ENCODE peak calls at places on chromosomes 4 and X, in five cellular contexts. S is spleen; J is GM23338; K is cardiac muscle cell; T is CD8-positive, alpha-beta memory T cell. H is an unnamed sample.

GRCh38 chrX:30577362-30577961 is at the start of gene TASL:
- DNase-seq in J (no peak), T (no peak), K (no peak), S (no peak), H (peak)

GRCh38 chr4:83320548-83320947 is 14.1 kb downstream of the HPSE start:
- DNase-seq in J (no peak), S (peak), K (peak), T (no peak), H (no peak)

GRCh38 chr4:3434891-3435683 is 6.7 kb upstream of the HGFAC start:
- DNase-seq in S (no peak), J (peak), K (no peak), T (no peak), H (no peak)

GRCh38 chrX:41559662-41560061 is 112.5 kb downstream of the NYX start:
- DNase-seq in J (no peak), K (peak), S (no peak), T (no peak), H (no peak)

GRCh38 chrX:126064901-126065541 is 101.1 kb downstream of the DCAF12L2 start:
- DNase-seq in S (peak), K (no peak), T (no peak), J (no peak), H (no peak)

GRCh38 chrX:118726887-118727685 is at the start of gene IL13RA1:
- DNase-seq in S (peak), T (no peak), J (peak), K (peak), H (no peak)

GRCh38 chr4:157195374-157195773 is 25.2 kb upstream of the GRIA2 start:
- DNase-seq in J (no peak), S (no peak), T (no peak), K (no peak), H (no peak)

GRCh38 chr4:173167793-173168395 is 717 bp upstream of the GALNT7 start:
- DNase-seq in K (peak), J (peak), S (peak), T (peak), H (no peak)

GRCh38 chr4:172147702-172148101 is 334.5 kb downstream of the GALNTL6 start:
- DNase-seq in T (no peak), K (no peak), J (peak), S (no peak), H (no peak)

GRCh38 chr4:154368060-154368459 is 123.5 kb downstream of the DCHS2 start:
- DNase-seq in T (no peak), K (no peak), J (no peak), S (no peak), H (no peak)

GRCh38 chr4:121339824-121340223 is 41.0 kb downstream of the QRFPR start:
- DNase-seq in J (no peak), T (no peak), S (no peak), K (no peak), H (no peak)

GRCh38 chr4:98626350-98626749 is 32.1 kb downstream of the TSPAN5 start:
- DNase-seq in S (no peak), J (no peak), K (peak), T (no peak), H (no peak)

GRCh38 chr4:186845137-186845842 is 121.6 kb upstream of the FAT1 start:
- DNase-seq in T (no peak), J (no peak), S (no peak), K (peak), H (no peak)

GRCh38 chrX:101037231-101037630 is 14.7 kb downstream of the TRMT2B start:
- DNase-seq in J (no peak), T (no peak), S (no peak), K (no peak), H (no peak)

GRCh38 chr4:72919937-72920336 is 149.6 kb downstream of the COX18 start:
- DNase-seq in J (no peak), K (peak), T (no peak), S (no peak), H (no peak)

GRCh38 chr4:48235050-48235449 is 34.6 kb downstream of the TEC start:
- DNase-seq in T (no peak), K (no peak), S (no peak), J (no peak), H (no peak)

GRCh38 chr4:77861500-77861899 is 1.1 kb upstream of the MRPL1 start:
- DNase-seq in J (peak), S (no peak), K (no peak), T (no peak), H (no peak)

GRCh38 chr4:151459380-151459779 is 50.4 kb downstream of the FHIP1A start:
- DNase-seq in S (no peak), K (no peak), J (no peak), T (no peak), H (no peak)

GRCh38 chrX:34294665-34295064 is 162.6 kb upstream of the FAM47A start:
- DNase-seq in K (no peak), J (no peak), T (no peak), S (no peak), H (no peak)

GRCh38 chr4:150046728-150047217 is 31.5 kb upstream of the DCLK2 start:
- DNase-seq in K (no peak), T (no peak), S (no peak), J (no peak), H (no peak)

GRCh38 chr4:2253160-2254084 is 8.5 kb downstream of the MXD4 start:
- DNase-seq in J (no peak), S (peak), T (peak), K (no peak), H (no peak)

GRCh38 chr4:2256781-2257191 is 5.1 kb downstream of the MXD4 start:
- DNase-seq in K (peak), S (peak), T (no peak), J (no peak), H (no peak)

GRCh38 chr4:2256156-2256731 is 5.7 kb downstream of the MXD4 start:
- DNase-seq in J (no peak), T (no peak), S (peak), K (no peak), H (no peak)

GRCh38 chr4:2255501-2256155 is 6.3 kb downstream of the MXD4 start:
- DNase-seq in S (peak), T (peak), K (peak), J (peak), H (no peak)

GRCh38 chr4:2254665-2255500 is 7.0 kb downstream of the MXD4 start:
- DNase-seq in J (no peak), S (peak), K (no peak), T (peak), H (peak)
- H3K4me3 ChIP-seq in J (no peak), S (peak), K (no peak), T (no peak), H (no peak)

DNA sequence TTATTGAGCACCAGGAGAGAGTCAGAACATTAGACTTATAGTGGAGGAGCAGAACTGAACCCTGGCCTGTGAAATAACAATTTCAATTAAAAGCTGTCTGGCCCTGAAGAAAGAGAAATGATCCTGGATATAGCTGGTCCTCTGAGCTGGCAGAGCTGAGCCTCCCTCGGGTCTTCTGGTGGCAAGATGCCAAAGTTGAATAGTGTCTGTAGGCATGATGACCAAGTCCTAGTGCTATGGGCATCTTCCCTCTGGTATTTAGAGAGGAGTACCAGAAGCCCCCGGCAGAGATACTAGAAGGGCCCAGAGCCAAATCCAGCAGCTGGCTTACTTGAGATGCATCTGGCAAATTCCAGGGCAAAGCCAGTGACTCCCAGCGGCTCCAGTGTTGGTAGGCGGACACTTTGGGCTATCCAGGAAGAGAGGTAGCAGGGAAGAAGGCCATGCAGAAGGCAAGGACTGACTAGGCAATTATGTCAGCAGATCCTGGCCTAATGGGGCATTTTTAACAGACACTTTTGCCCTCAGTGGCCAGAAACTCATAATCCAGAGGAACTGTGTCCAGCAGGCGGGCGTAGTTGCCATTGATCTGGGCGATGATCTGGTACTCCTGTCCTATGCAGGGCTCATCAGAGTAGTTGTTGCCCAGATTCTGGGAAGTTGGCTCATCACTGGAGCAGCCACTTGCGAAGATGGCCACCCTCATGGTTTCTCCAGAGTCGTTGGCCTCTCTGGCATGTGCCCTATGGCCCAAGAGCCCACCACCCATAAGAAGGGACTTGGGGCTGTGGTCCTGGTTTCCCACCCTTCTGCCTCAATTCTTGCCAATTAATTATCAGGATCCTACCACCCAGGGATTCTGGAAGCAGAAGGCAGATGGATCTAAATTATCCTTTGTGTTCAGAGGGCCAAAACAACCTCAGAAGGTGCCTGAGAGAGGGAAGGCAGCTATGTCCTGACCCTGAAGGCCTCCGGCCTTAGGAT is 17.8 kb downstream of the VSIG4 start:
- DNase-seq in S (no peak), T (no peak), K (no peak), J (no peak), H (no peak)
- H3K27ac ChIP-seq in S (peak), T (no peak), K (no peak), J (no peak), H (no peak)

DNA sequence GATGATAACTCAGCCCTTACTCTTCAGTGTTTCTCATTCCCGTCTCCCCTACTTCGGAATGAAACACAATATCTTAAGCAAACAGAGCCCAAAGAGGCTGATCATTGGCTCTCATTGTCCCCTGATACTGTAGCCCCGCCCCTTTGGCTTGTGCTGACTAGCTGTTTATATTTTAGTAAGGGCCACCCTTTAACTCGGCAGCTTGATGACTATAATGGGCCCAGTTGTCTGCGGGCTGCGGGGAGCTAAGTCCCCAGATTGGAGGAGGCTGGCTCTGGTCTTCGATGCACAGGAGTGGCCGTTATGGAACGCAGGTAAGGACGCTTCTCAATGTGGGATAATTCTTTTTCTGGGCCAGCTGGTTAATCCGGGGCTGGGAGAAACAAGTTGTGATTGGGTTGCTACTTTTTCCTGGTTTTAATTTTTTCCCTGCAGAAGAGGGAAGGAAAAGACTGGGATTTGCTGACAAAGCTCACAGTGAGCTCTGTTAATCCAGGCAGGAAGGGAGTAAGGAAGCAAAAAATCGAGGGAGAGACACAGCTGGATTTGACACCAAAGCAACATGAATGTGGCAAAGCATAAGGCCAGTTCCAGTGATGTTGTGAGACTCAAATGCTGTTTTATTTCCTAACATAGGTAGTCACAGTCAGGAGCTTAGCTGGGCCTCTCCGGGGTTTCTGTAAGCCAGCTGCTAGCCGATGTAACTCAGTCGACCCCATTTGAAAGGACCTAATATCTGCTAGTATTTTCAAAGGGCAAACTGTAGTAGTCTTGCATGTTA is at the start of gene TRIM2:
- DNase-seq in J (peak), K (peak), T (no peak), S (no peak), H (no peak)
- H3K4me3 ChIP-seq in J (peak), K (peak), T (peak), S (peak), H (peak)

DNA sequence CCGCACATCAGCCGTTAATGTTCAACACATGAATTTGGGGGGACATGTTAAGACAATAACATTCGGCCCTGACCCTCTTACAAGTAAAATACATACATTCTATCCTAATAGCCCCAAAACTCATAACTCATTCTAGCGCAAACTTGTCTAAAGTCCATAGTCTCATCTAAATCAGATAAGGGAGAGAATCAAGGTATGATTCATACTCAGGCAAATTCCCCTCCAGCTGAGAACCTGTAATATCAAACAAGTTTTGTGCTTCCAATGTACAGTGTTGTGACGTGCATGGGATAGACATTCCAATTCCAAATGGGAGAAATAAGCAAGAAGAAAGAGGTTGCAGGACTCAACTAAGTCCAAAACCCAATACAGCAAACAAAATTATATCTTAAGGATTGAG is 69.0 kb downstream of the SERPINA7 start:
- DNase-seq in T (no peak), S (no peak), K (no peak), J (no peak), H (no peak)
- H3K27ac ChIP-seq in T (no peak), S (no peak), K (no peak), J (no peak), H (no peak)

GRCh38 chr4:86034616-86035015 is 325.2 kb downstream of the MAPK10 start:
- DNase-seq in J (no peak), K (peak), S (no peak), T (no peak), H (no peak)

GRCh38 chr4:86035688-86036087 is 324.2 kb downstream of the MAPK10 start:
- DNase-seq in T (no peak), S (no peak), K (no peak), J (no peak), H (no peak)

GRCh38 chr4:86031927-86032326 is 327.9 kb downstream of the MAPK10 start:
- DNase-seq in T (no peak), J (no peak), S (no peak), K (peak), H (no peak)

GRCh38 chr4:86032476-86033022 is 327.3 kb downstream of the MAPK10 start:
- DNase-seq in J (no peak), S (no peak), T (no peak), K (peak), H (no peak)

GRCh38 chr4:86033171-86033570 is 326.7 kb downstream of the MAPK10 start:
- DNase-seq in T (no peak), J (no peak), K (peak), S (no peak), H (no peak)
- H3K4me3 ChIP-seq in T (no peak), J (no peak), K (no peak), S (no peak), H (no peak)

DNA sequence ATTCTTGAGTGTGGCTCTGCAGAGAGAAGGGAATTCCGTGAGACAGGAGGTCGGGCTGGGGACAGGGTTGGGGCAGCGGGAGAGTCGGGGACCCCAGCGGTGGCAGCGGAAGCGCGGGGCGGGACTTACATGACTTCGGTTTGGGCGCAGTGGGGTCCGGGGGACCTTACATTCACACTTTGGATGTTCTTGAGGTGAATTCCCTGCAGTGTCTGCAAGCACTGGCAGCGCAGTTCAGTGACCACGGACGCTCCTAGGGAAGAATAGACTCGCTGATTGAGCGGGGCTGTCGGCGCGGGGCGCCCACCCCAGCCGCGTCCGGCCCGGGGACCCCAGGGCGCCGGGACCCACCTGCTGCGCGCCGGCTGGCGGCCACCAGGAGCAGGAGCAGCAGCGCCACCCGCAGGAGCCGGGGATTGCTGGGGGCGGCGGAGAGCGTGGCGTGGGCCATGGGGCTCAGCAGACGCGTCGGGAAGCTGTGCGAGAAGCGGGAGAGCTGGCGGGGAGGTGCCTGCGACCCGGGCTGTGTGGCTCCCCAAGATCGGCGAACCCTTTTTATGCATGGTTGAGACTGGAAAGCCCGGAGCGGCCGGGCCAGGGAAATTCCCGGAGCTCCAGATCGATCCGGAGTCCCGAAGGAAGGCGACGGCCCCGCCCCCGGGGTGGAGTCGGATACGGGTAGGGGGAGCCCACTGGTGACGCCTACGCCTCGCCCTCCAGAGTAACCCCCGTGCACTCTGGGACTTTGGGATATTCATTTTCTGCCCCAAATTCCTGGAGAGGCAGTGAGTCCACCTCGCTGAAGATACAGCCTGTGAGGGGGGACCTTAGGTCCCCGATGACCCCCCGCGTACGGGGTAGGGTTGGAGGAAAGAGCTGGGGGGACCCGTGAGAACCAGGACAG is at the start of gene CXCL3:
- DNase-seq in J (peak), T (no peak), K (peak), S (peak), H (no peak)
- H3K27ac ChIP-seq in J (no peak), T (peak), K (no peak), S (peak), H (no peak)

GRCh38 chr4:5569451-5569850 is 138.9 kb downstream of the EVC2 start:
- DNase-seq in J (no peak), T (no peak), K (no peak), S (no peak), H (no peak)

GRCh38 chr4:5568336-5568735 is 140.0 kb downstream of the EVC2 start:
- DNase-seq in S (no peak), J (no peak), T (no peak), K (no peak), H (no peak)

GRCh38 chr4:5568931-5569330 is 139.4 kb downstream of the EVC2 start:
- DNase-seq in T (no peak), J (no peak), K (no peak), S (no peak), H (no peak)

GRCh38 chr4:5566526-5566925 is 141.8 kb downstream of the EVC2 start:
- DNase-seq in J (no peak), K (no peak), S (no peak), T (no peak), H (no peak)

GRCh38 chr4:5566991-5567390 is 141.4 kb downstream of the EVC2 start:
- DNase-seq in J (no peak), S (no peak), T (no peak), K (no peak), H (no peak)
- H3K4me3 ChIP-seq in J (no peak), S (no peak), T (no peak), K (no peak), H (no peak)

GRCh38 chr4:15702941-15703403 is at the start of gene BST1:
- DNase-seq in K (peak), S (peak), T (peak), J (peak), H (peak)
- H3K27ac ChIP-seq in K (no peak), S (peak), T (no peak), J (no peak), H (no peak)